ENCODE peak calls at places on chromosomes 2 and 18, in nine cellular contexts. C, Z, A, E, W, B, L, S and V are unnamed samples.
A peak's percentile ranks its signal among the peaks of the same experiment; 100 is the strongest.

GRCh38 chr18:28974504-28974903 is 797.6 kb upstream of the CDH2 start:
- DNase-seq in W (no peak), E (no peak), S (no peak), L (no peak), A (no peak), C (no peak), B (no peak), Z (no peak), V (no peak)

GRCh38 chr18:59085797-59086196 is 53.9 kb upstream of the SEC11C start:
- DNase-seq in Z (no peak), L (no peak), E (no peak), C (no peak), W (no peak), B (peak; percentile 64), S (no peak), A (no peak), V (no peak)

GRCh38 chr2:223027442-223027841 is 24.5 kb upstream of the KCNE4 start:
- DNase-seq in C (no peak), A (no peak), L (no peak), W (no peak), Z (no peak), E (no peak), B (peak; percentile 81), S (no peak), V (no peak)

GRCh38 chr2:62705007-62705829 is at the start of gene EHBP1:
- DNase-seq in E (peak; percentile 99), B (peak; percentile 99), A (peak; percentile 100), S (peak; percentile 99), Z (peak; percentile 99), L (peak; percentile 100), C (peak; percentile 100), W (peak; percentile 99), V (peak; percentile 98)

GRCh38 chr2:45169339-45170190 is 160.3 kb upstream of the SIX2 start:
- DNase-seq in W (peak; percentile 80), C (peak; percentile 58), Z (no peak), L (peak; percentile 70), A (peak; percentile 36), B (peak; percentile 58), E (no peak), S (peak; percentile 42), V (no peak)

GRCh38 chr18:50268022-50268747 is 1.9 kb upstream of the CFAP53 start:
- DNase-seq in Z (peak; percentile 92), C (peak; percentile 87), S (peak; percentile 84), L (peak; percentile 97), W (peak; percentile 97), A (peak; percentile 50), B (peak; percentile 82), E (no peak), V (no peak)

GRCh38 chr2:28219134-28219533 is 173.5 kb upstream of the FOSL2 start:
- DNase-seq in A (no peak), B (no peak), W (no peak), Z (no peak), S (no peak), L (no peak), C (no peak), E (no peak), V (no peak)

GRCh38 chr2:203453858-203454451 is 81.1 kb downstream of the RAPH1 start:
- DNase-seq in L (peak; percentile 57), A (peak; percentile 15), E (peak; percentile 42), Z (no peak), S (no peak), W (no peak), B (peak; percentile 73), C (peak; percentile 28), V (no peak)

GRCh38 chr2:101251844-101252407 is 760 bp upstream of the CNOT11 start:
- DNase-seq in A (peak; percentile 14), W (no peak), C (peak; percentile 88), L (peak; percentile 82), S (no peak), E (no peak), B (no peak), Z (no peak), V (no peak)

GRCh38 chr2:56123538-56123937 is 60.3 kb upstream of the CCDC85A start:
- DNase-seq in L (no peak), Z (no peak), C (no peak), B (no peak), E (no peak), W (no peak), S (no peak), A (no peak), V (no peak)

GRCh38 chr2:18253686-18254197 is 306.7 kb downstream of the RDH14 start:
- DNase-seq in C (peak; percentile 58), E (no peak), L (peak; percentile 24), S (no peak), A (no peak), B (no peak), Z (no peak), W (no peak), V (no peak)

GRCh38 chr18:69447886-69448285 is 47.2 kb downstream of the DOK6 start:
- DNase-seq in S (no peak), L (no peak), A (no peak), B (no peak), E (no peak), Z (no peak), C (no peak), W (no peak), V (no peak)

GRCh38 chr2:218218409-218219185 is 1.6 kb downstream of the ARPC2 start:
- DNase-seq in S (no peak), W (no peak), B (peak; percentile 36), A (no peak), Z (no peak), L (no peak), C (no peak), E (peak; percentile 8), V (no peak)
- H3K4me1 ChIP-seq in S (peaks cover 54% of the 10 kb centered on the region), W (peaks cover 73% of the 10 kb centered on the region), B (peaks cover 49% of the 10 kb centered on the region), A (peaks cover 4% of the 10 kb centered on the region), Z (peaks cover 60% of the 10 kb centered on the region), L (peaks cover 37% of the 10 kb centered on the region), C (peaks cover 5% of the 10 kb centered on the region), E (peaks cover 40% of the 10 kb centered on the region), V (peaks cover 45% of the 10 kb centered on the region)

GRCh38 chr2:241255542-241256167 is 59.8 kb downstream of the HDLBP start:
- DNase-seq in B (no peak), S (no peak), A (no peak), C (no peak), W (no peak), E (no peak), L (no peak), Z (no peak), V (no peak)
- H3K36me3 ChIP-seq in B (peaks cover 85% of the 10 kb centered on the region), S (peaks cover 35% of the 10 kb centered on the region), A (peaks cover 97% of the 10 kb centered on the region), C (peaks cover 31% of the 10 kb centered on the region), W (peaks cover 7% of the 10 kb centered on the region), E (peaks cover 98% of the 10 kb centered on the region), L (peaks cover 72% of the 10 kb centered on the region), Z (peaks cover 99% of the 10 kb centered on the region), V (peaks cover 100% of the 10 kb centered on the region)

GRCh38 chr2:98913916-98914712 is 21.9 kb downstream of the CRACDL start:
- DNase-seq in W (peak; percentile 86), B (no peak), Z (peak; percentile 86), A (no peak), C (no peak), S (no peak), E (no peak), L (no peak), V (no peak)
- H3K4me1 ChIP-seq in W (peaks cover 41% of the 10 kb centered on the region), B (peaks cover 52% of the 10 kb centered on the region), Z (peaks cover 32% of the 10 kb centered on the region), A (peaks cover 13% of the 10 kb centered on the region), C (no peaks in the 10 kb centered on the region), S (peaks cover 45% of the 10 kb centered on the region), E (no peaks in the 10 kb centered on the region), L (peaks cover 7% of the 10 kb centered on the region), V (peaks cover 81% of the 10 kb centered on the region)

GRCh38 chr2:10133007-10133647 is 10.6 kb downstream of the RRM2 start:
- DNase-seq in B (no peak), Z (no peak), A (no peak), C (no peak), S (no peak), E (no peak), L (peak; percentile 60), W (peak; percentile 31), V (no peak)
- H3K36me3 ChIP-seq in B (no peaks in the 10 kb centered on the region), Z (no peaks in the 10 kb centered on the region), A (peaks cover 87% of the 10 kb centered on the region), C (peaks cover 10% of the 10 kb centered on the region), S (no peaks in the 10 kb centered on the region), E (peaks cover 80% of the 10 kb centered on the region), L (peaks cover 36% of the 10 kb centered on the region), W (no peaks in the 10 kb centered on the region), V (peaks cover 52% of the 10 kb centered on the region)

GRCh38 chr2:6806605-6807004 is 59.1 kb downstream of the CMPK2 start:
- DNase-seq in S (no peak), B (no peak), E (no peak), C (peak; percentile 80), A (no peak), L (peak; percentile 74), Z (no peak), W (no peak), V (no peak)
- H3K4me1 ChIP-seq in S (no peaks in the 10 kb centered on the region), B (no peaks in the 10 kb centered on the region), E (no peaks in the 10 kb centered on the region), C (peaks cover 3% of the 10 kb centered on the region), A (peaks cover 2% of the 10 kb centered on the region), L (peaks cover 44% of the 10 kb centered on the region), Z (no peaks in the 10 kb centered on the region), W (no peaks in the 10 kb centered on the region), V (no peaks in the 10 kb centered on the region)

DNA sequence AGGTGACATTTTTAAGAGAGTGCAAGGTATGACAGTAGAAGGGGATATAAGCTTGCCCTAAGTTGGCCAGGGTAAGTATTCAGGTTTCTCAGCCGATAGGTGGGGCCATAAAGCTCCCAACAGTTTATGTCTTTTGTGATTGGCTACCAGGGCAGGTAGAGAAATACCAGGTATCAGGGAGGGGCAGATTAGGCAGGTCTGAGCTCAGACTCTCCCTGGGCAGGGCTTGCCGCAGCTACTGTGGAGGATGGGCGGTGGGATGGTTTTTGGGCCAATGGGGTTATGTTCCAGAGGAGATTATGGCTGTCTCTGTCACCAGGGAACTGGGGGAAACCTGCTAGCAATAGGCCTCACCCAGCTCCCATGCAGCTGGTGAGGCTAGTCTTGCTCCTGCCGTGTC is 211.6 kb downstream of the PTH2R start:
- DNase-seq in S (no peak), C (peak; percentile 13), A (no peak), W (no peak), E (no peak), Z (no peak), L (peak; percentile 45), B (no peak), V (no peak)
- H3K36me3 ChIP-seq in S (no peaks in the 10 kb centered on the region), C (no peaks in the 10 kb centered on the region), A (no peaks in the 10 kb centered on the region), W (no peaks in the 10 kb centered on the region), E (no peaks in the 10 kb centered on the region), Z (no peaks in the 10 kb centered on the region), L (no peaks in the 10 kb centered on the region), B (no peaks in the 10 kb centered on the region), V (no peaks in the 10 kb centered on the region)

GRCh38 chr2:196168181-196168580 is 3.2 kb downstream of the STK17B start:
- DNase-seq in B (peak; percentile 60), W (no peak), S (no peak), E (peak; percentile 71), Z (no peak), A (no peak), L (no peak), C (peak; percentile 49), V (peak; percentile 56)

GRCh38 chr2:196169521-196169920 is 1.9 kb downstream of the STK17B start:
- DNase-seq in C (no peak), A (no peak), L (no peak), Z (no peak), B (peak; percentile 43), W (no peak), E (peak; percentile 17), S (no peak), V (no peak)

GRCh38 chr2:196167666-196168065 is 3.7 kb downstream of the STK17B start:
- DNase-seq in C (peak; percentile 79), E (peak; percentile 26), W (no peak), Z (no peak), B (no peak), L (peak; percentile 60), A (no peak), S (no peak), V (no peak)

GRCh38 chr2:196165016-196165415 is 6.4 kb downstream of the STK17B start:
- DNase-seq in Z (no peak), C (no peak), B (no peak), L (peak; percentile 14), W (no peak), S (no peak), A (no peak), E (no peak), V (no peak)

GRCh38 chr2:196166876-196167275 is 4.5 kb downstream of the STK17B start:
- DNase-seq in A (no peak), E (peak; percentile 54), W (no peak), S (no peak), B (peak; percentile 48), L (no peak), Z (no peak), C (no peak), V (no peak)
- H3K4me1 ChIP-seq in A (peaks cover 7% of the 10 kb centered on the region), E (peaks cover 34% of the 10 kb centered on the region), W (peaks cover 57% of the 10 kb centered on the region), S (peaks cover 33% of the 10 kb centered on the region), B (peaks cover 40% of the 10 kb centered on the region), L (peaks cover 44% of the 10 kb centered on the region), Z (peaks cover 40% of the 10 kb centered on the region), C (peaks cover 2% of the 10 kb centered on the region), V (peaks cover 38% of the 10 kb centered on the region)